ENCODE peak calls at places on chromosomes 3 and 15, in seven cellular contexts. N, M, P, J, S, A and W are unnamed samples.

GRCh38 chr3:45940004-45940780 is 3.1 kb upstream of the CXCR6 start:
- DNase-seq in S (no peak), N (no peak), A (no peak), P (no peak), M (no peak), J (no peak), W (no peak)

GRCh38 chr3:10303105-10303504 is 10.4 kb upstream of the GHRL start:
- DNase-seq in M (no peak), A (no peak), N (no peak), S (no peak), J (no peak), P (no peak), W (no peak)

GRCh38 chr15:40891810-40892448 is 2.3 kb upstream of the VPS18 start:
- DNase-seq in S (no peak), P (peak), N (no peak), J (no peak), A (peak), M (peak), W (no peak)

GRCh38 chr3:2958553-2958952 is 151.6 kb downstream of the IL5RA start:
- DNase-seq in P (no peak), S (no peak), A (no peak), M (no peak), J (no peak), N (no peak), W (no peak)

GRCh38 chr15:58952751-58953150 is 19.3 kb upstream of the SLTM start:
- DNase-seq in J (no peak), M (no peak), N (no peak), S (no peak), A (peak), P (no peak), W (no peak)

GRCh38 chr15:55799287-55800212 is 56.6 kb upstream of the PRTG start:
- DNase-seq in M (no peak), A (peak), P (peak), S (no peak), N (no peak), J (no peak), W (no peak)

GRCh38 chr3:17118771-17119170 is 234.0 kb downstream of the PLCL2 start:
- DNase-seq in J (no peak), A (no peak), S (no peak), M (no peak), N (no peak), P (no peak), W (no peak)

GRCh38 chr3:140630866-140631265 is 47.0 kb upstream of the TRIM42 start:
- DNase-seq in J (no peak), P (no peak), A (peak), M (no peak), N (no peak), S (no peak), W (no peak)

GRCh38 chr3:133419151-133419550 is 19.3 kb downstream of the BFSP2 start:
- DNase-seq in A (no peak), N (no peak), J (no peak), P (no peak), M (no peak), S (no peak), W (no peak)

GRCh38 chr3:64728428-64728827 is 40.6 kb upstream of the ADAMTS9 start:
- DNase-seq in S (no peak), M (no peak), J (no peak), P (no peak), N (no peak), A (no peak), W (no peak)

GRCh38 chr3:107978116-107979057 is 112.4 kb downstream of the CD47 start:
- DNase-seq in A (no peak), N (no peak), J (no peak), P (no peak), M (no peak), S (no peak), W (no peak)

GRCh38 chr3:34387831-34388564 is 589.6 kb downstream of the PDCD6IP start:
- DNase-seq in S (no peak), J (no peak), A (no peak), M (peak), P (peak), N (no peak), W (no peak)

GRCh38 chr15:52132066-52132465 is 19.5 kb upstream of the BCL2L10 start:
- DNase-seq in S (no peak), N (no peak), A (no peak), M (no peak), P (no peak), J (no peak), W (no peak)

GRCh38 chr3:163951397-163951987 is 1126.8 kb downstream of the SI start:
- DNase-seq in S (no peak), M (peak), A (peak), N (no peak), J (no peak), P (no peak), W (no peak)

GRCh38 chr3:192273001-192273400 is 454.3 kb downstream of the FGF12 start:
- DNase-seq in P (no peak), N (no peak), A (no peak), M (no peak), S (no peak), J (no peak), W (no peak)

GRCh38 chr3:14773691-14774128 is 45.1 kb upstream of the FGD5 start:
- DNase-seq in J (no peak), S (peak), A (no peak), M (no peak), P (peak), N (no peak), W (no peak)